ENCODE peak calls at places on chromosomes 6 and 20, in six cellular contexts. R is endothelial cell of umbilical vein, J is uterus, N is heart left ventricle, L is tibial nerve, P is sigmoid colon. B is an unnamed sample. For H3K4me1, the result is how much of the 10 kb centered on the place peaks cover.

GRCh38 chr6:12477616-12478015 is 187.5 kb downstream of the EDN1 start:
- DNase-seq in R (no peak), P (no peak), L (no peak), J (no peak), N (no peak), B (no peak)

GRCh38 chr20:53934421-53935352 is 135.7 kb downstream of the BCAS1 start:
- DNase-seq in N (peak), J (peak), P (no peak), L (no peak), R (peak), B (no peak)

GRCh38 chr6:141167945-141168344 is 964.8 kb upstream of the GJE1 start:
- DNase-seq in N (no peak), L (no peak), P (no peak), J (no peak), R (no peak), B (no peak)

GRCh38 chr6:8383584-8383983 is 51.8 kb downstream of the SLC35B3 start:
- DNase-seq in P (no peak), N (no peak), J (no peak), L (no peak), R (no peak), B (no peak)

GRCh38 chr6:16200231-16200941 is 38.0 kb upstream of the GMPR start:
- DNase-seq in J (no peak), R (no peak), P (no peak), L (no peak), N (no peak), B (no peak)

GRCh38 chr6:143396497-143397228 is 53.8 kb downstream of the ADAT2 start:
- DNase-seq in N (no peak), R (no peak), P (no peak), J (no peak), L (no peak), B (peak)

GRCh38 chr6:89562114-89562815 is 76.3 kb downstream of the LYRM2 start:
- DNase-seq in L (peak), N (no peak), R (no peak), J (no peak), P (no peak), B (no peak)

GRCh38 chr6:5172057-5172683 is 87.0 kb downstream of the PPP1R3G start:
- DNase-seq in J (no peak), P (no peak), N (no peak), R (no peak), L (no peak), B (no peak)

GRCh38 chr6:14309516-14309915 is 191.9 kb downstream of the CD83 start:
- DNase-seq in P (no peak), L (no peak), N (no peak), R (no peak), J (no peak), B (no peak)

GRCh38 chr20:58169441-58169840 is 59.0 kb downstream of the ANKRD60 start:
- DNase-seq in L (no peak), R (no peak), P (no peak), J (no peak), N (no peak), B (no peak)

GRCh38 chr6:7216941-7217621 is 95.9 kb downstream of the SSR1 start:
- DNase-seq in N (peak), P (no peak), R (no peak), L (no peak), J (no peak), B (peak)

GRCh38 chr6:145815875-145816274 is 1.3 kb upstream of the FBXO30 start:
- DNase-seq in J (no peak), N (peak), L (no peak), P (no peak), R (no peak), B (no peak)

GRCh38 chr6:132464538-132465256 is 48.2 kb downstream of the STX7 start:
- DNase-seq in N (no peak), P (no peak), R (no peak), L (no peak), J (no peak), B (no peak)

GRCh38 chr6:39204646-39205244 is 24.5 kb downstream of the KCNK5 start:
- DNase-seq in R (no peak), P (no peak), L (no peak), N (no peak), J (no peak), B (no peak)

GRCh38 chr6:106870069-106870468 is 104.5 kb downstream of the CD24 start:
- DNase-seq in J (no peak), L (no peak), P (no peak), N (no peak), R (no peak), B (no peak)

GRCh38 chr20:61120595-61121515 is 131.2 kb upstream of the CDH4 start:
- DNase-seq in R (no peak), L (peak), P (no peak), N (no peak), J (no peak), B (no peak)

GRCh38 chr6:146912730-146913680 is 291.2 kb upstream of the STXBP5 start:
- DNase-seq in P (no peak), R (peak), N (no peak), L (no peak), J (no peak), B (no peak)

GRCh38 chr6:87210979-87211378 is 55.6 kb downstream of the ZNF292 start:
- DNase-seq in N (no peak), L (no peak), J (no peak), R (no peak), P (no peak), B (no peak)
- H3K4me1 ChIP-seq in N (under half), L (under half), J (under half), R (under half), P (under half), B (under half)

GRCh38 chr6:150332939-150333591 is 35.7 kb upstream of the IYD start:
- DNase-seq in R (no peak), L (no peak), P (no peak), J (no peak), N (no peak), B (no peak)
- H3K4me3 ChIP-seq in R (no peak), L (no peak), P (no peak), J (no peak), N (no peak), B (no peak)

GRCh38 chr20:31605902-31606677 is 1.0 kb downstream of the ID1 start:
- DNase-seq in N (no peak), P (peak), L (no peak), R (peak), J (peak), B (no peak)

GRCh38 chr20:31606678-31606927 is 1.5 kb downstream of the ID1 start:
- DNase-seq in P (no peak), J (no peak), L (no peak), N (no peak), R (no peak), B (no peak)

GRCh38 chr20:31604567-31605030 is 490 bp upstream of the ID1 start:
- DNase-seq in P (no peak), L (no peak), J (no peak), R (no peak), N (no peak), B (no peak)

GRCh38 chr20:31603822-31604566 is 1.1 kb upstream of the ID1 start:
- DNase-seq in N (peak), R (peak), J (peak), L (peak), P (peak), B (peak)

DNA sequence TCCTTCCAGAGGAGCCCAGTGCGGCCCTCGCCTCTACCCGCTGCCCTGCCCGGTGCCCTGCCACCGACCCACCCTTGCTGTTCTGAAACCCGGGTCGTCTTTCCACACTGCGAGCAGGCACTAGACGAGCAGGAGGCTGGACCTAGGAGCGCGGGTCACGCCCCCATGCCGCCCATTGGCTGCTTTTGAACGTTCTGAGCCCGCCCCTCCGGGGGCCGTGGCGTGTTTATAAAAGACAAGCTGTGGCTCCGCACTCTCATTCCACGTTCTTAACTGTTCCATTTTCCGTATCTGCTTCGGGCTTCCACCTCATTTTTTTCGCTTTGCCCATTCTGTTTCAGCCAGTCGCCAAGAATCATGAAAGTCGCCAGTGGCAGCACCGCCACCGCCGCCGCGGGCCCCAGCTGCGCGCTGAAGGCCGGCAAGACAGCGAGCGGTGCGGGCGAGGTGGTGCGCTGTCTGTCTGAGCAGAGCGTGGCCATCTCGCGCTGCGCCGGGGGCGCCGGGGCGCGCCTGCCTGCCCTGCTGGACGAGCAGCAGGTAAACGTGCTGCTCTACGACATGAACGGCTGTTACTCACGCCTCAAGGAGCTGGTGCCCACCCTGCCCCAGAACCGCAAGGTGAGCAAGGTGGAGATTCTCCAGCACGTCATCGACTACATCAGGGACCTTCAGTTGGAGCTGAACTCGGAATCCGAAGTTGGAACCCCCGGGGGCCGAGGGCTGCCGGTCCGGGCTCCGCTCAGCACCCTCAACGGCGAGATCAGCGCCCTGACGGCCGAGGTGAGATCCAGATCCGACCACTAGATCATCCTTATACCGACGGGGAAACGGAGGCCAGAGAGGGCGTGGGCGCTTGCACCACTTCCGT is at the start of gene ID1:
- DNase-seq in N (peak), R (peak), L (peak), P (peak), J (peak), B (peak)
- TF ChIP-seq POLR2A in N (peak), R (peak), L (peak), P (peak), J (peak), B (peak)

GRCh38 chr6:35735452-35735851 is 1.4 kb upstream of the ARMC12 start:
- DNase-seq in R (no peak), L (no peak), P (peak), N (no peak), J (no peak), B (no peak)
- H3K4me1 ChIP-seq in R (under half), L (under half), P (under half), N (under half), J (under half), B (under half)

DNA sequence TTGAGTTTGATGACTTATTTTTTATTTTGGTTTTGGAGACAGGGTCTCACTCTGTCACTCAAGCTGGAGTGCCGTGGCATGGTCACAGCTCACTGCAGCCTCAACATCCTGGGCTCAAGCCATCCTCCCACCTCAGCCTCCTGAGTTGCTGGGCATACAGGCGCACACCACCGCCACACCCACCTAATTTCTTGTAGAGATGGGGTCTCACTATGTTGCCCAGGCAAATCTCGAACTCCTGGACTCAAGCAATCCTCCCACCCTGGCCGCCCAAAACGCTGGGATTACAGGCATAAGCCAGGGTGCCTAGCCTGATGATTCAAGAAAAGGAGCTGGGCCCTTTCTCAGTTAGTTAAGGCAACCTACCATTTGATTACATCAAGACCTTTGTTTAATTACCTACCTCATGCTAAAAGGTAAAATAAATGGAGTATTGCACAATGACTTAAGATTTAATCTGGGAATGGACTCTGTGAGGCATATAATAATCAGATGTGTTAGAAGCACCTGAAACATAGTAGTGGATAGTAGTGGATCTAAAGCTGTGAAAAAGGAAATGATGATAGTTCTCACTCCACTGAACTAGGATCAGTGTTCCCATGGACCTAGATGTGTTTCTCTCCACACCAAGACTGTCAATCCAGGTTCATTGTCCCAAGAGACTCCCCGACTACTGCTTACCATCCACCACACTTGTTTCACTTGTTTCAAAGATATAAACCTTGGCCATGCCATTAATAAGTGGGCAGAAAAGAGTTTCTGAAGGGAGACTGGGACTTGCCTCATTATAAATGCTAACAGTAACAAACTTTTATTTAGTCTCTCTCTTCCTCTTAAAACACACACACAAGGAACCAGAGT is 2.1 kb downstream of the TNFRSF21 start:
- DNase-seq in L (no peak), J (no peak), P (no peak), N (no peak), R (peak), B (no peak)
- H3K4me3 ChIP-seq in L (no peak), J (no peak), P (peak), N (peak), R (peak), B (no peak)

DNA sequence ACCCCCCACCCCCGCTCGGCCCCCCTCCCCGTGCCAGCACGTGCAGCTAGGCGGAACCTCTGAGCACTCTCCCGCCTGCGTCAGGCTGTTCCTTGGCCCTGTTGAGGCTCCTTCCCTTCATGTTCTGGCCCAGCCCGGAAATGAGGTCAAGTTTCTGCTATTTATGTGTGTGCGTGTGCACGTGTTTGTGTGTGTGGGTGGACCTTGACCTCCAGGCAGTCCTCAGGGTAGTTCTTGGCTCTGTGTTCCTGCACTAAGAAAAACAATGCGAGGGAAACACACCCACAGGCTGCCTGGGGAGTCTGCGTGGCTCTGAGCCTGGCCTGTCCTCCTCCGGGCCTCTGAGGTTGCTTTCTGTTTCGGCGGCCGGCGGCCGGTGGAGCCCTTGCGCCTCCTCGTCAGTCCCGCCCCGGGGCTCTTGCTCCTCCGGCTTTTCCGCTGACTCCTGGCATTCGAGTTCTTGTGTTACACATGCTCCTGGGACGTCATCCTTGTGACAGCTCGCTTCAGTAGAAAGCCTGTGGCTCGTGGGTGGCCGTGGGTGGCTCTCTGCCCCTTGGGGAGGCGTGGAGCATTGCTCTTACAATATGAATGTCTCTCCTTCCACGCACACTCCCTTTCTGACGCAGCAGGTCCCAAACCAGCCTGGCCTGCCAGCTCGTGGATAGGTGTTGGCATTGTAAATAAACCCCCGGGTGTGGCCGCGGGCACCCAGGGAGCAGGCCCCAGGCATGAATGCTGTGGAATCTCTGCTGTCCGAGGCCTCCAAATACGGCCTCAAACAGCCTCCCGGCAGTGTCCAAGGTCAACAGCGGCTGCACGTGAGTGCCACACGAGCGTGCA is 10.0 kb downstream of the SLCO4A1 start:
- DNase-seq in R (peak), L (peak), P (peak), N (peak), J (peak), B (peak)
- TF ChIP-seq POLR2A in R (no peak), L (peak), P (peak), N (no peak), J (peak), B (peak)

DNA sequence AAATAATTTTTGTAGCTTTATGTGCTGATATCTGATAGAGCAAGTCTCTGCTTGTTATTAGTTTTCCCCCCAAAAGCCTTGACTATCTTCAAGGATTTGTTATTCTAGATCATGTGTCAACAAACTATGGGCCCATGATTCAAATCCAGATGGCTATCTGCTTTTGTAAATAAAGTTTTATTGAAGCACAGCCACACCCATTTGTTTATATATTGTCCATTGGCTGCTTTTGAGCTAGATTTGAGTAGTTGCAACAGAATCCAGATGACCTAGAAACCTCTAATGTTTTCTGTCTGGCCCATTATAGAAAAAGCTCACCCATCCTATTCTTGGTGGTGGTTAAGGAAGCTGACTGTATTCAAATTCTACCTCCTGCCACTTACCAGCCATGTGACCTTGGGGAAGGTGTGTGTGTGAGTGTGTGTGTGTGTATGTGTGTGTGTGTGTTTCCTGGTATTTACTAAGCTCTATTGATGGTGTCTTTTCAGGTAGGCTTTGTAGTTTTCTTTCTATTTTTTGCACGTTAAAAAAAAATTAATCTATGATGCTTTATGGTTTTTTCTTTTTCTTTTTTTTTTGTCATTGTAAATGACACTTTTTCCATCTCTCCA is 1.3 kb upstream of the GTSF1L start:
- DNase-seq in N (no peak), J (no peak), L (no peak), P (no peak), R (no peak), B (no peak)
- H3K4me1 ChIP-seq in N (under half), J (under half), L (under half), P (under half), R (under half), B (under half)

GRCh38 chr20:43925786-43926185 is 11.1 kb downstream of the TOX2 start:
- DNase-seq in N (no peak), J (no peak), P (no peak), L (no peak), R (peak), B (no peak)
- H3K4me3 ChIP-seq in N (no peak), J (no peak), P (no peak), L (no peak), R (no peak), B (no peak)

DNA sequence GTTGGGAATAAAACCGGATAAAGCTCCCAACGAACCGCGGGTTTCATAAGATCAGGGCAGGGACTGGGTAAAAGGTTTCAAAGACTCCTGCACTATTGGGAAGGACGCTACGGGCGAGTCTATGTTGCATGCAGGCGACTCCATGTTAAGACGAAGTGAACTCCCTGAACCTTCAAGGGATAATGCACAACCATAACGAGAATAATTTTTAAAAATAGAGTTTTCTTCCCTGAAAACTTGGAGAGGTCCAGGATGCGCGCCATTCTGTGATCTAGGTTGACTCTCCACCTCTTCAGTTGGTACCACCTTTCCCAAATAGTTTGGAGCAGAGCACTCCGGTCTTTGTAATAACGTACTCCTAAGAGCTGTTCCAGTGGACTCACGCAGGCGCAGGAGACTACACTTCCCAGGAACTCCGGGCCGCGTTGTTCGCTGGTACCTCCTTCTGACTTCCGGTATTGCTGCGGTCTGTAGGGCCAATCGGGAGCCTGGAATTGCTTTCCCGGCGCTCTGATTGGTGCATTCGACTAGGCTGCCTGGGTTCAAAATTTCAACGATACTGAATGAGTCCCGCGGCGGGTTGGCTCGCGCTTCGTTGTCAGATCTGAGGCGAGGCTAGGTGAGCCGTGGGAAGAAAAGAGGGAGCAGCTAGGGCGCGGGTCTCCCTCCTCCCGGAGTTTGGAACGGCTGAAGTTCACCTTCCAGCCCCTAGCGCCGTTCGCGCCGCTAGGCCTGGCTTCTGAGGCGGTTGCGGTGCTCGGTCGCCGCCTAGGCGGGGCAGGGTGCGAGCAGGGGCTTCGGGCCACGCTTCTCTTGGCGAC is at the start of gene TPX2:
- DNase-seq in R (peak), N (peak), L (peak), P (peak), J (peak), B (peak)
- TF ChIP-seq POLR2A in R (peak), N (no peak), L (peak), P (peak), J (peak), B (peak)